ENCODE peak calls at places on chromosomes 1 and 21, in four cellular contexts. A is cardiac fibroblast, I is RWPE1, F is left ventricle myocardium inferior. O is an unnamed sample.

GRCh38 chr21:27108228-27108627 is 141.3 kb upstream of the ADAMTS5 start:
- DNase-seq in A (peak; percentile 6), I (no peak), F (no peak), O (no peak)

GRCh38 chr21:17889171-17889570 is 70.0 kb upstream of the C21orf91 start:
- DNase-seq in A (no peak), I (no peak), F (no peak), O (no peak)

GRCh38 chr1:12057382-12057781 is 5.7 kb upstream of the TNFRSF8 start:
- DNase-seq in A (no peak), I (no peak), F (no peak), O (no peak)

GRCh38 chr1:185850366-185850765 is 116.2 kb downstream of the HMCN1 start:
- DNase-seq in A (no peak), I (peak; percentile 35), F (no peak), O (no peak)

GRCh38 chr1:206484901-206485300 is 14.6 kb downstream of the IKBKE start:
- DNase-seq in A (no peak), I (no peak), F (no peak), O (no peak)

GRCh38 chr1:51433972-51434510 is 85.0 kb downstream of the EPS15 start:
- DNase-seq in A (no peak), I (no peak), F (no peak), O (no peak)

GRCh38 chr1:233945573-233945972 is 41.1 kb downstream of the SLC35F3 start:
- DNase-seq in A (no peak), I (no peak), F (no peak), O (no peak)

GRCh38 chr1:86508583-86508969 is 38.3 kb upstream of the CLCA4 start:
- DNase-seq in A (peak; percentile 44), I (no peak), F (no peak), O (no peak)

GRCh38 chr1:158496379-158496778 is 24.4 kb downstream of the OR10R2 start:
- DNase-seq in A (peak; percentile 19), I (no peak), F (no peak), O (no peak)

GRCh38 chr1:28236656-28237331 is 870 bp downstream of the ATP5IF1 start:
- DNase-seq in A (no peak), I (no peak), F (no peak), O (no peak)

GRCh38 chr1:22636927-22637326 is 499 bp downstream of the C1QA start:
- DNase-seq in A (no peak), I (no peak), F (no peak), O (no peak)

GRCh38 chr1:151563376-151563775 is 23.3 kb downstream of the TUFT1 start:
- DNase-seq in A (no peak), I (no peak), F (no peak), O (no peak)

GRCh38 chr1:2546515-2547209 is 9.5 kb upstream of the TNFRSF14 start:
- DNase-seq in A (peak; percentile 71), I (peak; percentile 90), F (peak; percentile 83), O (peak; percentile 66)

GRCh38 chr1:111402083-111402482 is 25.5 kb downstream of the OVGP1 start:
- DNase-seq in A (no peak), I (no peak), F (no peak), O (no peak)

GRCh38 chr1:2429780-2430591 is 17.6 kb upstream of the PEX10 start:
- DNase-seq in A (no peak), I (no peak), F (no peak), O (no peak)

GRCh38 chr1:5599541-5599940 is 392.7 kb downstream of the NPHP4 start:
- DNase-seq in A (no peak), I (no peak), F (no peak), O (no peak)

GRCh38 chr21:28789571-28789970 is 203.1 kb downstream of the LTN1 start:
- DNase-seq in A (no peak), I (no peak), F (no peak), O (no peak)

GRCh38 chr1:204408074-204408507 is 3.5 kb downstream of the PPP1R15B start:
- DNase-seq in A (peak; percentile 81), I (peak; percentile 59), F (peak; percentile 76), O (no peak)

GRCh38 chr21:33680870-33681269 is 38.6 kb downstream of the ITSN1 start:
- DNase-seq in A (no peak), I (no peak), F (no peak), O (no peak)

GRCh38 chr1:109083923-109084322 is 6.6 kb upstream of the TMEM167B start:
- DNase-seq in A (no peak), I (no peak), F (no peak), O (no peak)

GRCh38 chr1:218674280-218674773 is 329.2 kb downstream of the TGFB2 start:
- DNase-seq in A (peak; percentile 88), I (peak; percentile 11), F (peak; percentile 14), O (no peak)

GRCh38 chr21:36790616-36791015 is 91.7 kb downstream of the SIM2 start:
- DNase-seq in A (no peak), I (no peak), F (no peak), O (no peak)

GRCh38 chr21:37005548-37006242 is 807 bp upstream of the RIPPLY3 start:
- DNase-seq in A (no peak), I (no peak), F (no peak), O (no peak)

GRCh38 chr1:7011826-7012225 is 226.6 kb downstream of the CAMTA1 start:
- DNase-seq in A (no peak), I (no peak), F (no peak), O (no peak)

GRCh38 chr1:150387200-150387599 is 23.3 kb downstream of the RPRD2 start:
- DNase-seq in A (peak; percentile 18), I (no peak), F (no peak), O (no peak)

GRCh38 chr1:21624577-21625389 is 44.4 kb downstream of the RAP1GAP start:
- DNase-seq in A (peak; percentile 22), I (no peak), F (no peak), O (no peak)

GRCh38 chr21:25925064-25925463 is 190.3 kb downstream of the GABPA start:
- DNase-seq in A (no peak), I (no peak), F (no peak), O (no peak)

GRCh38 chr1:160416369-160416768 is 16.0 kb downstream of the VANGL2 start:
- DNase-seq in A (peak; percentile 53), I (peak; percentile 55), F (no peak), O (no peak)

GRCh38 chr1:225422795-225423517 is 4.9 kb downstream of the LBR start:
- DNase-seq in A (no peak), I (no peak), F (no peak), O (no peak)

GRCh38 chr1:218211241-218211640 is 73.9 kb upstream of the RRP15 start:
- DNase-seq in A (peak; percentile 3), I (no peak), F (no peak), O (no peak)

DNA sequence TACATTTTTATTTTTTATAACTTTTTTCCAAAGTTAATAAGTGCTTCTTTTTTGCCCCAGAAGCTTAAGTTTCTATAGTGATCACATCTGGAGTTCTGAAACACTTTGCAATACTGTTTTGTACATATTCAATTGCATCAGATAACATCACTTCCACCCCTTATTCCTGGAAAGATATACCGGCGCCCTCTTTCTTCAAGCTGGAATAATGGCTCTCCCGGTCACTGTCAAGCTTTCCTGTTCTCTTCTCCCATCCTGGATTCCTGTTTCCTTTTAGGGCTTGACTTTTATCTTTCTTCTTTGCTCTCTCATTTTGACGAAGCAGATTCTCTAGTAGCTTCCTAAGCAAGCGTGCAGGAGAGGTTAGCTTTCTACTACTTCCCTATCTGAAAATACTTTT is 1866.8 kb downstream of the MRPL39 start:
- DNase-seq in A (no peak), I (no peak), F (no peak), O (no peak)
- TF ChIP-seq CTCF in A (no peak), I (no peak), F (no peak), O (no peak)

GRCh38 chr21:35043549-35043948 is 5.6 kb downstream of the RUNX1 start:
- DNase-seq in A (no peak), I (no peak), F (no peak), O (no peak)
- TF ChIP-seq CTCF in A (no peak), I (no peak), F (no peak), O (no peak)

GRCh38 chr1:154935749-154936415 is 637 bp downstream of the PMVK start:
- DNase-seq in A (no peak), I (no peak), F (no peak), O (no peak)

GRCh38 chr1:154934358-154934948 is 2.1 kb downstream of the PMVK start:
- DNase-seq in A (no peak), I (no peak), F (no peak), O (no peak)

GRCh38 chr1:154937051-154937987 is 800 bp upstream of the PMVK start:
- DNase-seq in A (peak; percentile 98), I (peak; percentile 92), F (peak; percentile 92), O (peak; percentile 86)

GRCh38 chr1:154937988-154938386 is 1.5 kb upstream of the PMVK start:
- DNase-seq in A (no peak), I (no peak), F (no peak), O (no peak)

GRCh38 chr1:154936416-154937050 is at the start of gene PMVK:
- DNase-seq in A (peak; percentile 98), I (peak; percentile 99), F (peak; percentile 95), O (peak; percentile 90)
- TF ChIP-seq CTCF in A (no peak), I (peak; percentile 53), F (peak; percentile 43), O (no peak)

GRCh38 chr1:214280386-214281029 is 451 bp upstream of the SMYD2 start:
- DNase-seq in A (peak; percentile 60), I (peak; percentile 40), F (peak; percentile 29), O (no peak)
- TF ChIP-seq CTCF in A (no peak), I (no peak), F (peak; percentile 15), O (no peak)

GRCh38 chr21:44876849-44877575 is 3.5 kb upstream of the PTTG1IP start:
- DNase-seq in A (no peak), I (no peak), F (no peak), O (no peak)
- TF ChIP-seq CTCF in A (no peak), I (no peak), F (no peak), O (no peak)

GRCh38 chr1:96352733-96353132 is 368.9 kb upstream of the PTBP2 start:
- DNase-seq in A (no peak), I (no peak), F (no peak), O (no peak)
- TF ChIP-seq CTCF in A (no peak), I (no peak), F (no peak), O (no peak)